ENCODE peak calls at places on chromosome 14, in four cellular contexts. B is GM23248, A is aorta, L is neural progenitor cell. J is an unnamed sample.

GRCh38 chr14:65222434-65222833 is 120.1 kb upstream of the MAX start:
- DNase-seq in L (peak; percentile 67), B (peak; percentile 87), A (peak; percentile 52), J (peak; percentile 55)

GRCh38 chr14:20469890-20470858 is 968 bp downstream of the PNP start:
- DNase-seq in L (peak; percentile 38), A (peak; percentile 70), B (peak; percentile 91), J (peak; percentile 94)

GRCh38 chr14:89351958-89352404 is 65.1 kb downstream of the FOXN3 start:
- DNase-seq in L (no peak), A (no peak), B (peak; percentile 44), J (no peak)

GRCh38 chr14:24051789-24052655 is at the start of gene CARMIL3:
- DNase-seq in B (peak; percentile 71), L (peak; percentile 91), A (peak; percentile 68), J (no peak)

GRCh38 chr14:64500088-64500487 is 3.5 kb downstream of the ZBTB25 start:
- DNase-seq in B (peak; percentile 32), A (no peak), L (no peak), J (no peak)

GRCh38 chr14:104117341-104118005 is 20.9 kb upstream of the KIF26A start:
- DNase-seq in L (peak; percentile 44), B (no peak), A (peak; percentile 32), J (no peak)

GRCh38 chr14:104436047-104436531 is 143.5 kb upstream of the C14orf180 start:
- DNase-seq in B (peak; percentile 12), L (no peak), A (peak; percentile 87), J (no peak)

GRCh38 chr14:25048170-25049126 is 1.5 kb downstream of the STXBP6 start:
- DNase-seq in L (no peak), B (peak; percentile 97), A (peak; percentile 46), J (peak; percentile 48)

GRCh38 chr14:74400328-74400727 is 25.7 kb downstream of the SYNDIG1L start:
- DNase-seq in A (no peak), L (peak; percentile 53), B (peak; percentile 42), J (no peak)

GRCh38 chr14:81345781-81346180 is 54.3 kb downstream of the STON2 start:
- DNase-seq in B (no peak), A (no peak), L (no peak), J (no peak)

GRCh38 chr14:70281938-70282337 is 77.5 kb downstream of the COX16 start:
- DNase-seq in L (peak; percentile 30), A (no peak), B (no peak), J (no peak)

GRCh38 chr14:32809255-32809654 is 129.4 kb upstream of the NPAS3 start:
- DNase-seq in B (no peak), L (peak; percentile 41), A (no peak), J (no peak)

GRCh38 chr14:25042362-25043299 is 7.3 kb downstream of the STXBP6 start:
- DNase-seq in A (no peak), L (peak; percentile 67), B (peak; percentile 72), J (no peak)

GRCh38 chr14:104395941-104396681 is 183.5 kb upstream of the C14orf180 start:
- DNase-seq in B (no peak), A (no peak), L (no peak), J (no peak)

GRCh38 chr14:74975059-74975810 is 19.8 kb upstream of the PGF start:
- DNase-seq in L (no peak), A (peak; percentile 79), B (no peak), J (no peak)

GRCh38 chr14:24113379-24113800 is 1.2 kb upstream of the DCAF11 start:
- DNase-seq in A (no peak), L (no peak), B (peak; percentile 61), J (no peak)

GRCh38 chr14:65170768-65171251 is 68.5 kb upstream of the MAX start:
- DNase-seq in B (peak; percentile 91), L (peak; percentile 74), A (no peak), J (peak; percentile 25)

GRCh38 chr14:58299665-58300202 is 1.4 kb downstream of the ARID4A start:
- DNase-seq in L (peak; percentile 48), A (no peak), B (peak; percentile 51), J (no peak)

GRCh38 chr14:64630778-64631177 is 73.4 kb upstream of the PLEKHG3 start:
- DNase-seq in A (no peak), B (no peak), L (no peak), J (no peak)

GRCh38 chr14:36181417-36181816 is 4.9 kb upstream of the PTCSC3 start:
- DNase-seq in L (no peak), A (no peak), B (no peak), J (no peak)

GRCh38 chr14:34883954-34884353 is 8.8 kb upstream of the BAZ1A start:
- DNase-seq in L (no peak), B (no peak), A (no peak), J (no peak)

GRCh38 chr14:95979339-95980042 is 59.7 kb upstream of the C14orf132 start:
- DNase-seq in B (peak; percentile 10), A (no peak), L (peak; percentile 65), J (no peak)

GRCh38 chr14:34682787-34683321 is 31.5 kb downstream of the CFL2 start:
- DNase-seq in B (no peak), L (no peak), A (no peak), J (no peak)

GRCh38 chr14:104724407-104724980 is 465 bp downstream of the ADSS1 start:
- DNase-seq in B (peak; percentile 43), A (peak; percentile 80), L (no peak), J (no peak)

GRCh38 chr14:105465209-105466031 is 9.2 kb upstream of the CRIP2 start:
- DNase-seq in L (no peak), B (no peak), A (no peak), J (no peak)

GRCh38 chr14:35292770-35293561 is 784 bp downstream of the PSMA6 start:
- DNase-seq in A (no peak), B (peak; percentile 48), L (no peak), J (peak; percentile 23)

GRCh38 chr14:56795284-56795622 is 15.0 kb downstream of the OTX2 start:
- DNase-seq in L (no peak), B (no peak), A (no peak), J (no peak)
- H3K27me3 ChIP-seq in L (peaks cover 63% of the 10 kb centered on the region), B (peaks cover 63% of the 10 kb centered on the region), A (no peaks in the 10 kb centered on the region), J (peaks cover 57% of the 10 kb centered on the region)

GRCh38 chr14:88327497-88327896 is 4.4 kb upstream of the KCNK10 start:
- DNase-seq in B (no peak), L (no peak), A (no peak), J (no peak)
- H3K27me3 ChIP-seq in B (peaks cover 61% of the 10 kb centered on the region), L (peaks cover 80% of the 10 kb centered on the region), A (peaks cover 4% of the 10 kb centered on the region), J (peaks cover 20% of the 10 kb centered on the region)

DNA sequence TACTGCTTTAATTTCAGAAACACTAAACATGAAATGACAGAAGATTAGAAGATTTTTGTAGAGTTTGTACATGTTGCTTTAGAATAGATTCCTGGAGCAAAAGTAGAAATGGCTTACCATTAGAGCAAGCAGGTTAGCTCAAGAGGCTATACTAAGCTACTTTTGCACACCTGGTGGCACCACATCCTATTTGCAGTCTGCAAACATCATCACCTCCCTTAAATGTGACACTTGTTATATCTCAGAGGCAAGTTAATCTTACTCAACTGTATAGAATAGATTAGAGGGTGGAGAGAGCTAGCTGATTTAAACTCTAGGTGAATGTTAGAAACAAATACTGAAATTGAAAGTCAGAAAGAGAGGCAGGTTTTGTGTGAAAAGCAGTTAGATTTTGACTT is 30.7 kb upstream of the OR4E1 start:
- DNase-seq in L (no peak), A (no peak), B (no peak), J (no peak)
- H3K27me3 ChIP-seq in L (no peaks in the 10 kb centered on the region), A (no peaks in the 10 kb centered on the region), B (no peaks in the 10 kb centered on the region), J (no peaks in the 10 kb centered on the region)

GRCh38 chr14:90607141-90607540 is 209.1 kb downstream of the TTC7B start:
- DNase-seq in B (no peak), A (no peak), L (no peak), J (no peak)
- H3K27me3 ChIP-seq in B (no peaks in the 10 kb centered on the region), A (no peaks in the 10 kb centered on the region), L (no peaks in the 10 kb centered on the region), J (no peaks in the 10 kb centered on the region)

GRCh38 chr14:94728950-94729349 is 41.0 kb downstream of the GSC start:
- DNase-seq in L (peak; percentile 89), B (no peak), A (no peak), J (no peak)
- H3K27me3 ChIP-seq in L (no peaks in the 10 kb centered on the region), B (no peaks in the 10 kb centered on the region), A (no peaks in the 10 kb centered on the region), J (no peaks in the 10 kb centered on the region)

GRCh38 chr14:101130861-101131260 is 227.3 kb upstream of the RTL1 start:
- DNase-seq in B (no peak), L (peak; percentile 2), A (no peak), J (no peak)
- H3K27me3 ChIP-seq in B (peaks cover 40% of the 10 kb centered on the region), L (peaks cover 3% of the 10 kb centered on the region), A (no peaks in the 10 kb centered on the region), J (no peaks in the 10 kb centered on the region)

GRCh38 chr14:93785423-93785822 is 2.9 kb downstream of the PRIMA1 start:
- DNase-seq in B (no peak), A (no peak), L (no peak), J (no peak)

GRCh38 chr14:93788557-93789365 is 476 bp upstream of the PRIMA1 start:
- DNase-seq in L (peak; percentile 80), A (peak; percentile 56), B (peak; percentile 50), J (no peak)

GRCh38 chr14:93787465-93788306 is 599 bp downstream of the PRIMA1 start:
- DNase-seq in L (peak; percentile 77), B (no peak), A (no peak), J (no peak)

GRCh38 chr14:93788307-93788556 is at the start of gene PRIMA1:
- DNase-seq in L (no peak), B (no peak), A (no peak), J (no peak)

DNA sequence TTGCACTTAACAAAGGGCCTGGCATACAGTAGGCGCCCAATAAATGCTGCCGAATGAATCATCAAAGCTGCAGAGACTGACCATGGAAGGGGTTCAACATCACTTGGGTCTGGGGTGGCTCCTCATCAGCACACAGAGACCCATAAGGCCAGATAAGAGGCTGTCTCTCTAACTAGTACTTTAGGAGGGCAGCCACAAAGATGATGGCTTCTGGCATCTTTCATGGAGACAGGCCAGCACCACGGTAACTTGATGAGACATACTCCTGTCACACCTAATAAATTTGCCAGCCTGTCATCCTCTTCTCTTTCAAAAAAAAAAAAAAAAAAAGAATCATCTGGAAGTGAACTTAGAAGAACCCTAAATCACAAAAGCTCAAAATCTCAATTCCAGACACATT is 3.4 kb downstream of the PRIMA1 start:
- DNase-seq in A (no peak), B (no peak), L (no peak), J (no peak)
- H3K27me3 ChIP-seq in A (no peaks in the 10 kb centered on the region), B (peaks cover 15% of the 10 kb centered on the region), L (peaks cover 23% of the 10 kb centered on the region), J (peaks cover 9% of the 10 kb centered on the region)

GRCh38 chr14:100822921-100823320 is 3.0 kb upstream of the MEG3 start:
- DNase-seq in B (no peak), A (no peak), L (no peak), J (no peak)

GRCh38 chr14:100825691-100826331 is at the start of gene MEG3:
- DNase-seq in A (peak; percentile 51), B (peak; percentile 85), L (no peak), J (peak; percentile 37)

GRCh38 chr14:100824946-100825690 is 800 bp upstream of the MEG3 start:
- DNase-seq in L (no peak), A (no peak), B (no peak), J (no peak)

GRCh38 chr14:100823488-100823887 is 2.4 kb upstream of the MEG3 start:
- DNase-seq in A (no peak), L (no peak), B (no peak), J (no peak)

GRCh38 chr14:100824156-100824555 is 1.8 kb upstream of the MEG3 start:
- DNase-seq in B (no peak), A (peak; percentile 67), L (peak; percentile 11), J (no peak)
- H3K27me3 ChIP-seq in B (no peaks in the 10 kb centered on the region), A (no peaks in the 10 kb centered on the region), L (no peaks in the 10 kb centered on the region), J (peaks cover 4% of the 10 kb centered on the region)

J was measured in bronchial epithelial cell.